ENCODE peak calls at places on chromosomes 6 and 20, in ten cellular contexts. P is colonic mucosa; Z is HCT116; Y is psoas muscle; K is cardiac fibroblast; F is CD8-positive, alpha-beta T cell; A is AG04449; T is heart left ventricle; C is BJ; J is OCI-LY7. O is an unnamed sample.

GRCh38 chr6:139448094-139448649 is 73.7 kb upstream of the CITED2 start:
- DNase-seq in P (no peak), J (no peak), C (no peak), Z (no peak), K (no peak), T (no peak), A (no peak), Y (no peak), F (no peak), O (no peak)

GRCh38 chr6:137297887-137298286 is 78.7 kb upstream of the IFNGR1 start:
- DNase-seq in A (no peak), Y (no peak), F (no peak), J (no peak), Z (no peak), P (no peak), T (no peak), K (peak), C (no peak), O (no peak)

GRCh38 chr6:8940356-8940755 is 505.0 kb upstream of the SLC35B3 start:
- DNase-seq in J (no peak), T (no peak), P (no peak), K (no peak), C (no peak), Y (no peak), Z (no peak), A (no peak), F (no peak), O (no peak)

GRCh38 chr6:169950558-169950957 is 199.1 kb downstream of the ERMARD start:
- DNase-seq in J (peak), P (no peak), A (no peak), Y (no peak), Z (peak), F (peak), K (peak), T (no peak), C (no peak), O (no peak)

GRCh38 chr6:107082045-107082444 is 33.3 kb downstream of the BEND3 start:
- DNase-seq in C (no peak), J (no peak), Y (no peak), P (no peak), F (no peak), T (no peak), A (no peak), K (peak), Z (no peak), O (no peak)

GRCh38 chr6:169857343-169858292 is 106.2 kb downstream of the ERMARD start:
- DNase-seq in C (no peak), Y (no peak), F (no peak), K (no peak), Z (no peak), T (no peak), J (no peak), P (no peak), A (no peak), O (no peak)

GRCh38 chr6:132959927-132960326 is 145.6 kb downstream of the RPS12 start:
- DNase-seq in T (no peak), F (no peak), K (no peak), C (no peak), P (no peak), Z (no peak), J (no peak), Y (no peak), A (no peak), O (no peak)

GRCh38 chr6:32194825-32195651 is 2.6 kb upstream of the GPSM3 start:
- DNase-seq in C (no peak), Y (no peak), Z (peak), T (peak), P (peak), J (peak), A (no peak), F (no peak), K (peak), O (no peak)

GRCh38 chr20:3995067-3995748 is 20.1 kb downstream of the RNF24 start:
- DNase-seq in T (no peak), K (peak), P (no peak), Y (no peak), F (no peak), C (no peak), J (no peak), Z (no peak), A (peak), O (no peak)

GRCh38 chr20:13353261-13353945 is 132.3 kb downstream of the ISM1 start:
- DNase-seq in C (no peak), Z (no peak), J (no peak), A (no peak), Y (no peak), F (no peak), P (no peak), K (no peak), T (no peak), O (no peak)

GRCh38 chr6:13902922-13903321 is 21.8 kb upstream of the RNF182 start:
- DNase-seq in P (no peak), Y (no peak), J (no peak), A (no peak), K (no peak), C (no peak), F (no peak), T (no peak), Z (no peak), O (no peak)

DNA sequence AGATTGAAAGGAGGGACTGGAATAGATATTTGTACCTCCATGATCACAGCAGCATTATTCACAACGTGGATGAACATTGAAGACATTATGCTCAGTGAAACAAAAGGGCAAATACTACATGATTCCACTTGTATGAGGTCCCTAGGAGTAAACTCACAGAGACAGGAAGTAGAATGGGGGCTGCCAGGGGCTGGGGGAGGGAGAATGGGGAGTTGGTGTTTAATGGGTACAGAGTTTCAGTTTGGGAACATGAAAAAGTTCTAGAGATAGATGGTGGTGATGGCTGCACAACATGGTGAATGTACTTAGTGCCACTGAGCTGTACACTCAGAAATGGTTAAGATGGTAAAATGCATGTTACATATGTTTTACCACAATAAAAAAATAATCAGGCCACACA is 164.3 kb upstream of the RREB1 start:
- DNase-seq in J (no peak), K (no peak), P (no peak), Z (no peak), F (no peak), A (no peak), C (no peak), Y (no peak), T (no peak), O (no peak)
- H3K4me3 ChIP-seq in J (no peak), K (no peak), P (no peak), Z (no peak), F (no peak), A (no peak), C (no peak), Y (peak), T (no peak), O (no peak)

GRCh38 chr6:47355496-47355895 is 45.8 kb upstream of the TNFRSF21 start:
- DNase-seq in A (no peak), P (no peak), Y (no peak), F (no peak), C (no peak), T (no peak), Z (no peak), K (no peak), J (no peak), O (no peak)

GRCh38 chr6:47349931-47350330 is 40.2 kb upstream of the TNFRSF21 start:
- DNase-seq in T (no peak), Y (no peak), P (no peak), Z (no peak), J (no peak), A (no peak), K (peak), F (no peak), C (no peak), O (no peak)

GRCh38 chr6:47353822-47354221 is 44.1 kb upstream of the TNFRSF21 start:
- DNase-seq in Y (no peak), T (no peak), F (no peak), Z (no peak), C (no peak), K (peak), P (no peak), J (no peak), A (no peak), O (no peak)

GRCh38 chr6:47352966-47353365 is 43.3 kb upstream of the TNFRSF21 start:
- DNase-seq in F (no peak), Y (no peak), J (no peak), A (no peak), Z (no peak), C (no peak), P (no peak), K (no peak), T (no peak), O (no peak)

GRCh38 chr6:47352169-47352568 is 42.5 kb upstream of the TNFRSF21 start:
- DNase-seq in T (no peak), Y (no peak), K (peak), C (no peak), A (no peak), Z (no peak), P (no peak), F (no peak), J (no peak), O (no peak)
- TF ChIP-seq CTCF in T (no peak), Y (no peak), K (no peak), C (peak), A (no peak), Z (peak), P (no peak), F (no peak), J (peak), O (no peak)

GRCh38 chr20:46683068-46683477 is 6.2 kb downstream of the TP53RK start:
- DNase-seq in C (no peak), P (no peak), T (no peak), K (peak), Y (no peak), Z (no peak), F (no peak), A (no peak), J (no peak), O (no peak)

GRCh38 chr20:46682063-46682821 is 7.0 kb downstream of the TP53RK start:
- DNase-seq in J (no peak), P (no peak), K (no peak), Z (no peak), F (no peak), A (no peak), Y (no peak), C (no peak), T (no peak), O (no peak)

GRCh38 chr20:46683620-46683938 is 5.7 kb downstream of the TP53RK start:
- DNase-seq in J (no peak), Z (no peak), Y (no peak), K (no peak), T (no peak), C (no peak), F (no peak), P (no peak), A (no peak), O (no peak)

GRCh38 chr20:46681032-46681854 is 8.0 kb downstream of the TP53RK start:
- DNase-seq in K (peak), P (peak), Z (no peak), C (no peak), T (peak), J (peak), A (no peak), F (peak), Y (no peak), O (no peak)

DNA sequence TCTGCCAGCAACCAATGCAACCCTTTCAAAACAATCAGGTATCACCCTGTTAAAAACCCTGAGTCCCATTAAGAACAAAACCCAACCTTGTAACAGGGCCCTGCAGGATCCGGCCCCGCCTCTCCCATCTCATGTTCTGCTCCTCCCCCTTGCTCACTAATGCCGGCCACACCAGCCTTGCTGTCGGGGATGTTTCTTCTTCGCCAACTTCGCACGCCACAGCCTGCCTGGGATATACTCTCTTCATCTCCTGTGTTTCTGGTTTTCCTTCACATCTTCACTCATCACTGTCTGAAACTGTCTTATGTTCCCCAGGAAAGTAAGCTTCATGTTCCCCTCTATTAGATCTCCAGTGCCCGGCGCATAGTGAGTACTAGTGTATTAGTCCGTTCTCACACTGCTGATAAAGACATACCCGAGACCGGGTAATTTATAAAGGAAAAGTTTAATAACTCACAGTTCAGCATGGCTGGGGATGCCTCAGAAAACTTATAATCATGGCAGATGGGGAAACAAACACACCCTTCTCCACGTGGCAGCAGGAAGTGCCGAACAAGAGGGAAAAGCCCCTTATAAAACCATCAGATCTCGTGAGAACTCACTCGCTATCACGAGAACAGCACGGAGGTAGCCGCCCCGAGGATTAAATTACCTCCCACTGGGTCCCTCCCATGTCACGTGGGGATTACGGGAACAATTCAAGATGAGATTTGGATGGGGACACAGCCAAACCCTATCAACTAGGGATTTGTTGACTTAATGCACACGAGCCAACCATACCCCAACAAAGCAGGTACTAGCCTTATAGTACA is 5.1 kb downstream of the TP53RK start:
- DNase-seq in P (peak), A (no peak), Y (peak), J (no peak), T (peak), F (no peak), Z (no peak), K (peak), C (no peak), O (no peak)
- H3K4me3 ChIP-seq in P (no peak), A (peak), Y (peak), J (no peak), T (peak), F (no peak), Z (no peak), K (peak), C (peak), O (peak)

DNA sequence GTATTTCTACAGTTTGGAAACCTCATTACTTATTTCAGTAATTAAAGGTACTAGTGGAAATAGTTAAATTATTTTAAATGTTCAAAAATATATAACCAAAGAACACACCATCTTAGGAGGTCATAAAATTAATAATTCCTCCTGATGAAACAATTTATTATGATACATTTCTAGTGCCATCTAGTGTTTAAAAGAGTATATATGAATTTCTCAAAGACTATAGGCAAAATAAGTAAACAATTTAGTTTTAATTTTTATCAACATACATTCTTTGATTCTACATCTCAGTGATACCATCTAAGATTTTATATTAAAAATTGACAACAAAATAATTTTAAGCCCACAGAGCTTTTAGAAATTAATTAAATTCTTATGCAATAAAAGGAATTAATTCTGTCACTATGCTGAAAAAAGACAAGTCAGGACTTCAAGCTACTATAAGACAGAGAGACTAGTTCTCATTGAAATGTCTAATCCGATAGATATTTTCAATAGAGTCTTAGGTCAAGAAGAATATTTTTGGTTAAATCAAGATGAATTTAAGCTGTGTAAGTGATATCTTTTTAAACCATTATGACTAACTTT is 107.8 kb upstream of the RNF217 start:
- DNase-seq in F (no peak), C (no peak), J (peak), Y (no peak), A (no peak), P (no peak), Z (no peak), T (no peak), K (peak), O (no peak)
- TF ChIP-seq CTCF in F (no peak), C (peak), J (peak), Y (peak), A (no peak), P (no peak), Z (peak), T (no peak), K (peak), O (no peak)

DNA sequence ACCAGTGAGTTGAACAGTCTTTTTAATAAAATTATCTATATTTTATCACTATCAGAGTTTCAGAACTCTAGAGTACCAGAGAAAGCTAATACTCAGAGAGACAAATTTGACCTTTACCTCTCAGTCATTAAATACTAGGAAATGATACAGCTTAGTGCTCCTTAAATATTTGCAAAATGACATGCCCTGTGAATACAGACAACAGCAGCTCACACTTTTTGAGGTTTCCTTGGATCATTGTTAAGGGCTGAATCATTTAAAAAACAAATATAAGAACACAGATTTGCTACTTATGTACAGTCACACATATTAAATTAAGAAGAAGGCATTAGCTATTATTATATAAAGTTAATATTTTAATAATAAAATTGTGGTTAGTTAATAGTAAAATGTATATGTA is 1158.7 kb upstream of the EYS start:
- DNase-seq in Z (no peak), Y (no peak), A (no peak), F (no peak), C (no peak), T (no peak), P (no peak), K (no peak), J (no peak), O (no peak)
- H3K4me3 ChIP-seq in Z (no peak), Y (no peak), A (no peak), F (no peak), C (no peak), T (no peak), P (no peak), K (no peak), J (no peak), O (no peak)

GRCh38 chr20:24943731-24944130 is 5.3 kb upstream of the CST7 start:
- DNase-seq in K (no peak), J (no peak), Z (no peak), A (no peak), P (no peak), C (no peak), F (no peak), T (no peak), Y (no peak), O (no peak)
- TF ChIP-seq CTCF in K (no peak), J (no peak), Z (no peak), A (no peak), P (no peak), C (no peak), F (no peak), T (no peak), Y (no peak), O (no peak)

O was measured in esophagus squamous epithelium.